ENCODE peak calls at places on chromosomes 12 and 14, in six cellular contexts. R is CD8-positive, alpha-beta memory T cell; A is nucleus accumbens; H is posterior cingulate gyrus; F is activated CD4-positive, alpha-beta T cell treated with anti-CD3 and anti-CD28 coated beads for 24 hours; Y is right cardiac atrium. Z is an unnamed sample.

GRCh38 chr12:124654666-124655316 is 87.4 kb upstream of the NCOR2 start:
- DNase-seq in A (peak; percentile 49), H (peak; percentile 96), Y (peak; percentile 93), F (no peak), R (no peak), Z (no peak)

GRCh38 chr12:752673-753400 is 458 bp downstream of the WNK1 start:
- DNase-seq in A (peak; percentile 42), R (peak; percentile 23), H (no peak), Y (peak; percentile 87), F (peak; percentile 18), Z (peak; percentile 77)

GRCh38 chr14:89899917-89900680 is 54.4 kb downstream of the EFCAB11 start:
- DNase-seq in H (no peak), A (no peak), R (no peak), Y (no peak), F (no peak), Z (no peak)

GRCh38 chr14:78455896-78456435 is 285.8 kb downstream of the NRXN3 start:
- DNase-seq in A (peak; percentile 53), H (no peak), R (no peak), Y (no peak), F (no peak), Z (peak; percentile 32)

GRCh38 chr12:108801736-108802665 is 55.4 kb downstream of the SSH1 start:
- DNase-seq in R (no peak), A (no peak), F (no peak), H (no peak), Y (peak; percentile 71), Z (no peak)

GRCh38 chr12:81888341-81888740 is 129.2 kb upstream of the PPFIA2 start:
- DNase-seq in H (no peak), Y (no peak), A (no peak), F (no peak), R (no peak), Z (peak; percentile 5)

GRCh38 chr12:79482323-79482722 is 208.4 kb downstream of the PAWR start:
- DNase-seq in F (no peak), H (no peak), Y (no peak), R (no peak), A (no peak), Z (no peak)

GRCh38 chr12:121578230-121579189 is 2.3 kb downstream of the KDM2B start:
- DNase-seq in F (no peak), R (no peak), H (peak; percentile 86), A (no peak), Y (peak; percentile 80), Z (no peak)

GRCh38 chr12:131615316-131616053 is 95.4 kb upstream of the SFSWAP start:
- DNase-seq in Y (no peak), F (no peak), R (no peak), H (peak; percentile 48), A (no peak), Z (no peak)

GRCh38 chr12:47156167-47156736 is 76.5 kb upstream of the AMIGO2 start:
- DNase-seq in Y (peak; percentile 75), A (no peak), R (no peak), F (no peak), H (no peak), Z (no peak)

GRCh38 chr12:30391766-30392366 is 303.8 kb downstream of the IPO8 start:
- DNase-seq in F (no peak), A (no peak), Y (no peak), R (no peak), H (no peak), Z (no peak)

GRCh38 chr14:104116544-104117340 is 21.6 kb upstream of the KIF26A start:
- DNase-seq in R (no peak), A (no peak), Y (peak; percentile 46), F (no peak), H (peak; percentile 62), Z (no peak)

GRCh38 chr12:57965766-57966165 is 24.4 kb downstream of the ATP23 start:
- DNase-seq in F (no peak), H (no peak), Y (no peak), R (no peak), A (no peak), Z (no peak)

GRCh38 chr14:54116972-54117371 is 160.3 kb upstream of the BMP4 start:
- DNase-seq in A (no peak), H (no peak), Y (no peak), F (no peak), R (no peak), Z (no peak)

GRCh38 chr14:71675126-71675901 is 256.9 kb upstream of the RGS6 start:
- DNase-seq in Y (no peak), F (no peak), H (no peak), A (peak; percentile 5), R (no peak), Z (no peak)

GRCh38 chr12:101564912-101565311 is 29.9 kb upstream of the MYBPC1 start:
- DNase-seq in H (no peak), Y (no peak), A (no peak), R (no peak), F (no peak), Z (no peak)

GRCh38 chr12:124928095-124928911 is 13.9 kb upstream of the UBC start:
- DNase-seq in F (no peak), H (no peak), Y (peak; percentile 85), A (no peak), R (no peak), Z (no peak)

GRCh38 chr12:42143401-42144173 is 1.1 kb downstream of the GXYLT1 start:
- DNase-seq in F (no peak), Y (no peak), A (no peak), R (no peak), H (no peak), Z (peak; percentile 7)

GRCh38 chr12:124365726-124366430 is 71.0 kb downstream of the RFLNA start:
- DNase-seq in R (no peak), Y (no peak), A (peak; percentile 81), H (no peak), F (no peak), Z (peak; percentile 71)

GRCh38 chr14:24874514-24875202 is 175.3 kb downstream of the STXBP6 start:
- DNase-seq in F (no peak), H (no peak), Y (no peak), A (no peak), R (no peak), Z (no peak)

GRCh38 chr12:96578526-96579125 is 89.2 kb downstream of the CFAP54 start:
- DNase-seq in Y (no peak), H (no peak), F (no peak), R (no peak), A (no peak), Z (peak; percentile 78)

GRCh38 chr12:123149088-123149827 is 1.6 kb downstream of the PITPNM2 start:
- DNase-seq in Y (no peak), A (no peak), R (no peak), H (no peak), F (no peak), Z (no peak)

GRCh38 chr12:72453550-72453949 is 181.4 kb downstream of the TRHDE start:
- DNase-seq in Y (no peak), F (no peak), H (no peak), A (no peak), R (no peak), Z (no peak)

GRCh38 chr12:124098887-124099286 is 125.9 kb downstream of the ZNF664 start:
- DNase-seq in F (no peak), R (no peak), H (no peak), Y (no peak), A (peak; percentile 56), Z (peak; percentile 58)

GRCh38 chr12:89966495-89967240 is 258.0 kb upstream of the ATP2B1 start:
- DNase-seq in F (no peak), A (no peak), Y (no peak), R (no peak), H (no peak), Z (no peak)

GRCh38 chr14:63908667-63909264 is 56.0 kb downstream of the SYNE2 start:
- DNase-seq in R (no peak), Y (no peak), F (no peak), A (no peak), H (no peak), Z (no peak)

GRCh38 chr14:100733152-100733850 is 6.6 kb downstream of the DLK1 start:
- DNase-seq in A (no peak), H (peak; percentile 27), F (no peak), Y (no peak), R (no peak), Z (no peak)